ENCODE peak calls at places on chromosomes 2 and 18, in nine cellular contexts. X is mesothelial cell of epicardium; V is tibial nerve; D is CD8-positive, alpha-beta T cell; L is MM.1S; R is GM13976; B is HFF-Myc; Q is fibroblast of lung; N is A549. H is an unnamed sample.

GRCh38 chr18:3177902-3178687 is 41.7 kb downstream of the MYOM1 start:
- DNase-seq in X (no peak), V (peak), D (no peak), L (peak), R (peak), B (no peak), Q (peak), N (no peak), H (no peak)

GRCh38 chr18:72762505-72763122 is 105.2 kb downstream of the NETO1 start:
- DNase-seq in X (no peak), V (no peak), D (no peak), L (peak), R (peak), B (peak), Q (peak), N (peak), H (no peak)

GRCh38 chr18:52341617-52342381 is 1.8 kb downstream of the DCC start:
- DNase-seq in X (peak), V (no peak), D (no peak), L (no peak), R (no peak), B (no peak), Q (peak), N (peak), H (peak)

GRCh38 chr2:158725496-158725895 is 69.6 kb upstream of the DAPL1 start:
- DNase-seq in X (no peak), V (no peak), D (no peak), L (no peak), R (no peak), B (no peak), Q (no peak), N (peak), H (no peak)

GRCh38 chr2:62180960-62181359 is 15.0 kb upstream of the B3GNT2 start:
- DNase-seq in X (no peak), V (no peak), D (no peak), L (no peak), R (no peak), B (no peak), Q (no peak), N (no peak), H (no peak)

GRCh38 chr2:180591947-180592346 is 388.5 kb upstream of the UBE2E3 start:
- DNase-seq in X (no peak), V (no peak), D (no peak), L (no peak), R (no peak), B (no peak), Q (no peak), N (no peak), H (no peak)

GRCh38 chr2:158486150-158486969 is 29.6 kb downstream of the PKP4 start:
- DNase-seq in X (no peak), V (no peak), D (no peak), L (no peak), R (no peak), B (no peak), Q (no peak), N (no peak), H (no peak)

GRCh38 chr18:60092073-60092472 is 192.3 kb downstream of the PMAIP1 start:
- DNase-seq in X (no peak), V (no peak), D (no peak), L (no peak), R (no peak), B (no peak), Q (no peak), N (no peak), H (no peak)

GRCh38 chr2:151051584-151052220 is 210.0 kb downstream of the RBM43 start:
- DNase-seq in X (no peak), V (no peak), D (no peak), L (peak), R (peak), B (no peak), Q (peak), N (peak), H (no peak)

GRCh38 chr2:113230531-113230930 is 48.2 kb downstream of the PAX8 start:
- DNase-seq in X (no peak), V (no peak), D (no peak), L (no peak), R (no peak), B (no peak), Q (no peak), N (no peak), H (no peak)

GRCh38 chr2:168336786-168337388 is 89.5 kb upstream of the STK39 start:
- DNase-seq in X (no peak), V (no peak), D (peak), L (peak), R (peak), B (no peak), Q (no peak), N (peak), H (no peak)

GRCh38 chr2:25692143-25692542 is 18.8 kb upstream of the DTNB start:
- DNase-seq in X (no peak), V (no peak), D (no peak), L (no peak), R (no peak), B (no peak), Q (no peak), N (no peak), H (no peak)

GRCh38 chr2:102772659-102773058 is 10.8 kb downstream of the TMEM182 start:
- DNase-seq in X (no peak), V (no peak), D (no peak), L (no peak), R (no peak), B (no peak), Q (no peak), N (no peak), H (no peak)

GRCh38 chr2:100422320-100422719 is 4.9 kb upstream of the CHST10 start:
- DNase-seq in X (no peak), V (no peak), D (no peak), L (no peak), R (no peak), B (no peak), Q (peak), N (peak), H (no peak)

GRCh38 chr2:105906481-105906880 is 161.8 kb downstream of the NCK2 start:
- DNase-seq in X (no peak), V (no peak), D (no peak), L (no peak), R (no peak), B (no peak), Q (no peak), N (no peak), H (no peak)

GRCh38 chr2:24380687-24381271 is 20.4 kb upstream of the ITSN2 start:
- DNase-seq in X (no peak), V (no peak), D (no peak), L (no peak), R (no peak), B (no peak), Q (no peak), N (no peak), H (no peak)

GRCh38 chr2:71282493-71282892 is 49.1 kb upstream of the ZNF638 start:
- DNase-seq in X (no peak), V (no peak), D (no peak), L (peak), R (no peak), B (no peak), Q (no peak), N (peak), H (no peak)

GRCh38 chr2:224816816-224817215 is 100.7 kb upstream of the CCDC195 start:
- DNase-seq in X (no peak), V (no peak), D (no peak), L (no peak), R (no peak), B (no peak), Q (peak), N (peak), H (no peak)

GRCh38 chr2:152541712-152542111 is 175.5 kb downstream of the PRPF40A start:
- DNase-seq in X (no peak), V (no peak), D (no peak), L (no peak), R (no peak), B (no peak), Q (no peak), N (no peak), H (no peak)

GRCh38 chr2:26809876-26810577 is 24.2 kb downstream of the CENPA start:
- DNase-seq in X (no peak), V (no peak), D (no peak), L (no peak), R (no peak), B (no peak), Q (no peak), N (no peak), H (no peak)

GRCh38 chr2:26605969-26606846 is 35.0 kb downstream of the CIB4 start:
- DNase-seq in X (peak), V (no peak), D (no peak), L (no peak), R (no peak), B (no peak), Q (no peak), N (no peak), H (no peak)

GRCh38 chr2:160666019-160666676 is 172.5 kb upstream of the RBMS1 start:
- DNase-seq in X (no peak), V (no peak), D (no peak), L (peak), R (no peak), B (peak), Q (peak), N (peak), H (no peak)

GRCh38 chr2:23954325-23955014 is 14.2 kb downstream of the UBXN2A start:
- DNase-seq in X (no peak), V (no peak), D (no peak), L (peak), R (no peak), B (no peak), Q (no peak), N (no peak), H (no peak)

GRCh38 chr2:55026202-55026601 is 24.0 kb downstream of the RTN4 start:
- DNase-seq in X (no peak), V (no peak), D (no peak), L (peak), R (no peak), B (no peak), Q (no peak), N (no peak), H (no peak)

GRCh38 chr2:142734231-142734630 is 143.2 kb upstream of the KYNU start:
- DNase-seq in X (no peak), V (no peak), D (no peak), L (no peak), R (no peak), B (no peak), Q (no peak), N (no peak), H (no peak)

GRCh38 chr18:40431071-40431998 is 1523.7 kb upstream of the PIK3C3 start:
- DNase-seq in X (no peak), V (no peak), D (no peak), L (no peak), R (no peak), B (no peak), Q (no peak), N (no peak), H (no peak)

GRCh38 chr2:120669121-120669952 is 66.3 kb upstream of the GLI2 start:
- DNase-seq in X (no peak), V (no peak), D (no peak), L (no peak), R (no peak), B (peak), Q (peak), N (peak), H (peak)

GRCh38 chr2:151306621-151307020 is 17.2 kb upstream of the NMI start:
- DNase-seq in X (no peak), V (no peak), D (no peak), L (no peak), R (no peak), B (peak), Q (peak), N (no peak), H (no peak)

GRCh38 chr2:211835695-211836094 is 702.9 kb downstream of the ERBB4 start:
- DNase-seq in X (no peak), V (no peak), D (no peak), L (no peak), R (no peak), B (no peak), Q (no peak), N (no peak), H (no peak)

GRCh38 chr2:8148260-8148880 is 533.5 kb upstream of the ID2 start:
- DNase-seq in X (no peak), V (no peak), D (no peak), L (no peak), R (no peak), B (peak), Q (peak), N (peak), H (no peak)

GRCh38 chr2:213156682-213157081 is 5.3 kb upstream of the IKZF2 start:
- DNase-seq in X (no peak), V (no peak), D (no peak), L (no peak), R (no peak), B (no peak), Q (no peak), N (no peak), H (no peak)

GRCh38 chr2:71452565-71452964 is 796 bp upstream of the DYSF start:
- DNase-seq in X (no peak), V (no peak), D (no peak), L (peak), R (no peak), B (no peak), Q (peak), N (peak), H (no peak)

DNA sequence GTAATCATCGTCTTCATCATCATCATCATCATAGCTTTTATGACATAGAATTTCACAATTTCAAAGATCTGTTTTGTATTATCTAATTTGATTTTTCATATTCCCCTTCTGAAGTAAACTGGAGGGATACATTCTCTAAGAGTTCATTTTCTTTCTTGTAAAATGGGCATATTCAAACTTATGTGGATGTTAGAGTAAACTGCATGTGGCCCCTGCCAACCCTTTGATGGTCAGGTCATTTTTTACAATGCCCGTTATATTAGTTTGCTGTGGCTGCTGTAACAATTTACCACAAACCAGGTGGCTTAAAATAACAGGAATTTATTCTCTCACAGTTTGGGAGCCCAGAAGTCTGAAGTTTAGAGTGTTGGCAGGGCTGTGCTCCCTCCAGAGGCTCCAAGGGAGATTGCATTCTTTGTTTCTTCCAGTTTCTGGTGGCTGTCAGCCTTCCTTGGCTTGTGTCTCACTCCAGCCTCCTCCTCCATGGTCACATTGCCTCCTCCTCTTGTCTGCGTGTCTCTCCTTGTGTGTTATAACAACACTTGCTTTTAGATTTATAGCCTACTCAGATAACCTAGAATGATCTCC is 127.5 kb upstream of the MMADHC start:
- DNase-seq in X (no peak), V (no peak), D (no peak), L (peak), R (no peak), B (peak), Q (peak), N (peak), H (no peak)
- TF ChIP-seq CTCF in X (no peak), V (peak), D (no peak), L (peak), R (peak), B (peak), Q (peak), N (peak), H (peak)

DNA sequence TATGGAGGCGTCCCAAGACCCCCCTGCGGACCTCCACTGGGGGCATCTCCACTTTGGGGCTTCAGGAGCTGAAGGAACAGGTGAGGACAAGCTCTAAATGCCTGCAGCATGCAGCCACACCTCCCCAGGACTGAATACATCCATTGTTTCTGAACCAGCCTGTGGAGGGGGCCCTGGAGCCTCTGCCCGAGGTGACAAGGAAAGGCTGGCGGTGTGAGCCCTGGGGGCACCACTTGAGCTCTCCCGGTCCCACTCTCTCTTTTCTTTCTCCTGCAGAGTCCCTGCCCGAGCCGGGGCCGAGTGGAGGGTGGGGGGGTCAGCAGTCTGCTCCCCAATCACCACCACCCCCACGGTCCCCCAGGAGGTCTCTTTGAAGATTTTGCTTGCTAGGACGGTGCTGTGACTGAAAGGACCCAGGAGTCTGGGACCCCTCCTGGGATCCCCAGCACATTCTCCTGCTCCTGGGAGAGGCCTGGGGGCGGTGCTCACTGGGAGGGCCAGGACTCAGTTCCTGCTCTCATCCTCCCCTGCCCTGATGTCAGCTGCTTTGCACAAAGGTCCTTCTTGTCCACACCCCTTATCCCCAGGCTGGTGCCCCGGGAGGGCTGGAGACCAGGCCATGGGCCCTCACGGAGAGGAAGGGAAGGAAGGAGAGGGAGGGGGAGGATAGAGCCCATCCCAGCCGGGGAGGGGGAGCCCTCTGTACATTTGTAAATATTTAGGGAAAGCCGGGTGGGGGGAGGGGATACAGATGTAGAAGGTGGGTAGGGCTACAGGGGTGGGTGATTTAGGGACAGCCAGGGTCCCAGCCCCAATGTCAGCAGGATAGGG is 5.7 kb downstream of the CHPF start:
- DNase-seq in X (no peak), V (no peak), D (no peak), L (no peak), R (no peak), B (no peak), Q (no peak), N (no peak), H (no peak)
- TF ChIP-seq CTCF in X (no peak), V (no peak), D (no peak), L (no peak), R (no peak), B (no peak), Q (no peak), N (no peak), H (no peak)

DNA sequence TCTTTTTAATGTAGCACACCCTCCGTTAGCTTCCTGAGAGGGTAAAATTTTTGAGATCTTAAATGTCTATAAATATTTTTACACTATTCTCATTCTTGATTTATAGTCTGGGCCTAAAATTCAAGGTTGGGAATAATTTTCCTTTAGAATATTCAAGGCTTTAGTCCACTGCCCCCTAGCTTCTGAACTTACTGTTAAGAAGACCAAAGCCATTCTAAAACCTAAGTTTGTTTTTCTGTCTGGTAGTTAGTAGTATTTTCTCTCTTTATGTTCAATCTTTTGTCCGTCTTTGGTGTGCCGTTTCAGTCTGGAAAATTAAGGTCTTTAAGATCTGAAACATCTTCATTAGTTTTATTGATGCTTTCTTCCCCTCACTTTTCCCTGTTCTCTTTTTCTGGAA is 14.5 kb downstream of the OSBPL6 start:
- DNase-seq in X (no peak), V (no peak), D (no peak), L (no peak), R (no peak), B (no peak), Q (no peak), N (peak), H (no peak)
- TF ChIP-seq CTCF in X (no peak), V (no peak), D (no peak), L (no peak), R (no peak), B (peak), Q (peak), N (peak), H (peak)

GRCh38 chr2:169395821-169396374 is 33.6 kb upstream of the LRP2 start:
- DNase-seq in X (no peak), V (no peak), D (no peak), L (no peak), R (no peak), B (no peak), Q (no peak), N (no peak), H (no peak)

GRCh38 chr2:169393068-169393590 is 30.8 kb upstream of the LRP2 start:
- DNase-seq in X (peak), V (no peak), D (no peak), L (no peak), R (peak), B (no peak), Q (no peak), N (no peak), H (no peak)

DNA sequence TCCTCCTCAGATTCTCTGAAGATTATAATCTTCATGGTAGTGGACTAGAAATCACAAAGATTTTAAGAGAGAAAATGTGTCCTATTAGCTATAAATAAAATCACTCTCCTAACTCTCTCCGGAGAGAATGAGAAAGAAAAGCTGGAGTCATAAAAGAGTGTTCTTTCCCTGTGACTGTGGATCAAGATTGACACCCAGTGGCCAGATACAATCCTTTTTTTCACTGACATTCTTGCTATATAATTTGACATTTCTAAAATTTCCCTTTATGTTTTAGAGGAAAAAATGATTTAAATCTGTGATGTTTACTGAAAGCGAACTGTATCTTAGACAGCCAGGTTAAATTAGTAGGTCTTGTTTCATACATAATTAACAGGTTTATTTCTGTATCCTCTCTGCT is 35.4 kb upstream of the LRP2 start:
- DNase-seq in X (no peak), V (no peak), D (no peak), L (no peak), R (peak), B (no peak), Q (no peak), N (peak), H (no peak)
- TF ChIP-seq CTCF in X (no peak), V (no peak), D (no peak), L (peak), R (no peak), B (no peak), Q (no peak), N (peak), H (peak)

GRCh38 chr2:45710468-45710867 is 59.0 kb downstream of the PRKCE start:
- DNase-seq in X (no peak), V (no peak), D (no peak), L (no peak), R (no peak), B (no peak), Q (no peak), N (no peak), H (no peak)

GRCh38 chr2:45711224-45711623 is 59.7 kb downstream of the PRKCE start:
- DNase-seq in X (no peak), V (no peak), D (no peak), L (no peak), R (no peak), B (no peak), Q (no peak), N (no peak), H (no peak)

GRCh38 chr2:45713591-45713990 is 62.1 kb downstream of the PRKCE start:
- DNase-seq in X (no peak), V (no peak), D (no peak), L (peak), R (no peak), B (no peak), Q (no peak), N (no peak), H (no peak)

GRCh38 chr2:45713126-45713525 is 61.7 kb downstream of the PRKCE start:
- DNase-seq in X (no peak), V (no peak), D (no peak), L (no peak), R (no peak), B (no peak), Q (no peak), N (no peak), H (no peak)

DNA sequence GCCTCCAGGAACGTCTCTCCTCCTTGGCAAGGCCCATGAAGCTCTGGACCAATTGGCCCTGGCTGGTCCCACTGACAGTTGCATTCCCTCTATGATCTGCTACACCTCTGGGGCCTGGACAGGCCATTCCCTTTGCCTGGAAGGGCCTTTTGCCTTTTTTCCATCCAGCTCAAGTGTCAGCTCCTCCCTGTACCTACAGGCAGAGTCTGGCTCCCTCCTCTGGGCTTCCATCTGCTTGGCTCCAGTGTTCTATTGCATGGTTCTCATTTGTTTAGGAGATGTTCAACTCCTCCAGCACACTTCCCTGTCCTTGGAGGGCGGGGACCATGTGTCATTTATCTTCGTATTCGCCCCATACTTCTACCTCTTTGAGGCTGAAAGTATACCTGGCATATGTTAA is 61.1 kb downstream of the PRKCE start:
- DNase-seq in X (no peak), V (no peak), D (no peak), L (no peak), R (no peak), B (no peak), Q (no peak), N (peak), H (no peak)
- TF ChIP-seq CTCF in X (no peak), V (no peak), D (no peak), L (no peak), R (no peak), B (no peak), Q (no peak), N (no peak), H (no peak)

GRCh38 chr2:43802135-43802534 is 28.3 kb downstream of the DYNC2LI1 start:
- DNase-seq in X (no peak), V (no peak), D (no peak), L (no peak), R (no peak), B (no peak), Q (no peak), N (no peak), H (no peak)
- TF ChIP-seq CTCF in X (no peak), V (no peak), D (no peak), L (no peak), R (no peak), B (no peak), Q (no peak), N (no peak), H (no peak)

H was measured in progenitor cell of endocrine pancreas.